ENCODE peak calls at places on chromosomes 13 and 19, in ten cellular contexts. M is naive thymus-derived CD4-positive, alpha-beta T cell; L is fibroblast of lung; F is effector memory CD4-positive, alpha-beta T cell; C is lower lobe of right lung; U is fibroblast of the aortic adventitia; S is cardiac fibroblast; Q is SJSA1; R is GM06990; N is mucosa of descending colon. J is an unnamed sample.

GRCh38 chr19:39398297-39398864 is 7.2 kb downstream of the MED29 start:
- DNase-seq in M (no peak), L (peak), F (peak), C (peak), U (peak), S (peak), Q (no peak), R (peak), N (peak), J (peak)

GRCh38 chr13:30021611-30022010 is 171.2 kb upstream of the UBL3 start:
- DNase-seq in M (no peak), L (no peak), F (no peak), C (no peak), U (peak), S (no peak), Q (no peak), R (no peak), N (no peak), J (no peak)

GRCh38 chr19:31943778-31944177 is 401.6 kb upstream of the ZNF507 start:
- DNase-seq in M (no peak), L (no peak), F (no peak), C (no peak), U (no peak), S (no peak), Q (no peak), R (no peak), N (no peak), J (no peak)

GRCh38 chr19:54431255-54431838 is 16.1 kb downstream of the TTYH1 start:
- DNase-seq in M (no peak), L (no peak), F (no peak), C (peak), U (peak), S (peak), Q (no peak), R (no peak), N (no peak), J (no peak)

GRCh38 chr19:49680473-49681351 is 3.6 kb downstream of the PRMT1 start:
- DNase-seq in M (peak), L (peak), F (peak), C (peak), U (peak), S (peak), Q (peak), R (peak), N (peak), J (peak)

GRCh38 chr13:110887242-110887954 is 27.5 kb downstream of the ANKRD10 start:
- DNase-seq in M (no peak), L (no peak), F (no peak), C (no peak), U (no peak), S (no peak), Q (peak), R (no peak), N (no peak), J (no peak)

GRCh38 chr19:28710278-28710677 is 502.7 kb downstream of the UQCRFS1 start:
- DNase-seq in M (no peak), L (peak), F (no peak), C (no peak), U (peak), S (peak), Q (peak), R (peak), N (peak), J (peak)

GRCh38 chr13:27012482-27013197 is 159.0 kb downstream of the USP12 start:
- DNase-seq in M (no peak), L (peak), F (no peak), C (no peak), U (peak), S (peak), Q (no peak), R (no peak), N (no peak), J (no peak)

GRCh38 chr13:79530270-79530669 is 49.3 kb downstream of the NDFIP2 start:
- DNase-seq in M (no peak), L (no peak), F (no peak), C (no peak), U (no peak), S (no peak), Q (no peak), R (no peak), N (no peak), J (no peak)

GRCh38 chr19:55461974-55462628 is 659 bp upstream of the ISOC2 start:
- DNase-seq in M (no peak), L (peak), F (no peak), C (no peak), U (peak), S (peak), Q (no peak), R (no peak), N (no peak), J (peak)

GRCh38 chr19:19540707-19541515 is 2.8 kb downstream of the CILP2 start:
- DNase-seq in M (peak), L (peak), F (peak), C (peak), U (no peak), S (peak), Q (no peak), R (peak), N (peak), J (peak)

GRCh38 chr13:93521307-93521706 is 294.7 kb downstream of the GPC6 start:
- DNase-seq in M (no peak), L (no peak), F (no peak), C (no peak), U (no peak), S (no peak), Q (no peak), R (no peak), N (no peak), J (no peak)

GRCh38 chr19:756232-756631 is 5.3 kb downstream of the MISP start:
- DNase-seq in M (no peak), L (peak), F (no peak), C (no peak), U (no peak), S (peak), Q (no peak), R (peak), N (peak), J (peak)

GRCh38 chr13:46866150-46866549 is 30.7 kb downstream of the HTR2A start:
- DNase-seq in M (no peak), L (peak), F (no peak), C (peak), U (peak), S (peak), Q (no peak), R (no peak), N (peak), J (peak)

GRCh38 chr19:37905936-37906867 is at the start of gene WDR87:
- DNase-seq in M (peak), L (no peak), F (peak), C (peak), U (peak), S (peak), Q (no peak), R (peak), N (peak), J (peak)

GRCh38 chr13:113655358-113656014 is 2.5 kb downstream of the ATP4B start:
- DNase-seq in M (no peak), L (no peak), F (no peak), C (peak), U (no peak), S (no peak), Q (no peak), R (no peak), N (no peak), J (no peak)

GRCh38 chr13:52361225-52361624 is 44.7 kb downstream of the THSD1 start:
- DNase-seq in M (no peak), L (no peak), F (no peak), C (no peak), U (no peak), S (no peak), Q (no peak), R (no peak), N (no peak), J (no peak)

GRCh38 chr13:110893571-110893970 is 21.3 kb downstream of the ANKRD10 start:
- DNase-seq in M (no peak), L (no peak), F (no peak), C (no peak), U (no peak), S (no peak), Q (no peak), R (no peak), N (no peak), J (no peak)

GRCh38 chr19:35254341-35255297 is 5.8 kb downstream of the LSR start:
- DNase-seq in M (no peak), L (no peak), F (no peak), C (no peak), U (no peak), S (no peak), Q (no peak), R (no peak), N (no peak), J (no peak)

GRCh38 chr13:112444416-112445399 is 68.6 kb downstream of the SPACA7 start:
- DNase-seq in M (no peak), L (no peak), F (no peak), C (no peak), U (no peak), S (no peak), Q (no peak), R (no peak), N (no peak), J (no peak)

GRCh38 chr19:11420429-11420893 is 1.3 kb upstream of the RGL3 start:
- DNase-seq in M (no peak), L (peak), F (no peak), C (no peak), U (peak), S (peak), Q (no peak), R (no peak), N (peak), J (no peak)

GRCh38 chr19:13842294-13843103 is 34.4 kb upstream of the NANOS3 start:
- DNase-seq in M (peak), L (peak), F (peak), C (peak), U (peak), S (peak), Q (peak), R (peak), N (peak), J (peak)

GRCh38 chr13:41458187-41458938 is 1.0 kb downstream of the RGCC start:
- DNase-seq in M (no peak), L (peak), F (no peak), C (peak), U (no peak), S (no peak), Q (no peak), R (peak), N (peak), J (peak)

GRCh38 chr19:17025361-17025760 is 1.2 kb downstream of the CPAMD8 start:
- DNase-seq in M (no peak), L (no peak), F (no peak), C (peak), U (no peak), S (no peak), Q (no peak), R (no peak), N (no peak), J (no peak)
- H3K4me3 ChIP-seq in M (no peak), L (no peak), F (no peak), C (peak), U (no peak), S (no peak), Q (no peak), R (no peak), N (no peak), J (no peak)

GRCh38 chr19:30662211-30662861 is 290.2 kb downstream of the ZNF536 start:
- DNase-seq in M (no peak), L (no peak), F (no peak), C (no peak), U (no peak), S (no peak), Q (peak), R (no peak), N (peak), J (no peak)
- H3K4me3 ChIP-seq in M (no peak), L (peak), F (no peak), C (no peak), U (no peak), S (no peak), Q (peak), R (no peak), N (no peak), J (no peak)

GRCh38 chr19:46411088-46412033 is 2.0 kb downstream of the CCDC8 start:
- DNase-seq in M (no peak), L (no peak), F (no peak), C (peak), U (no peak), S (no peak), Q (no peak), R (no peak), N (no peak), J (no peak)
- H3K4me3 ChIP-seq in M (no peak), L (peak), F (no peak), C (peak), U (peak), S (peak), Q (no peak), R (no peak), N (no peak), J (no peak)

DNA sequence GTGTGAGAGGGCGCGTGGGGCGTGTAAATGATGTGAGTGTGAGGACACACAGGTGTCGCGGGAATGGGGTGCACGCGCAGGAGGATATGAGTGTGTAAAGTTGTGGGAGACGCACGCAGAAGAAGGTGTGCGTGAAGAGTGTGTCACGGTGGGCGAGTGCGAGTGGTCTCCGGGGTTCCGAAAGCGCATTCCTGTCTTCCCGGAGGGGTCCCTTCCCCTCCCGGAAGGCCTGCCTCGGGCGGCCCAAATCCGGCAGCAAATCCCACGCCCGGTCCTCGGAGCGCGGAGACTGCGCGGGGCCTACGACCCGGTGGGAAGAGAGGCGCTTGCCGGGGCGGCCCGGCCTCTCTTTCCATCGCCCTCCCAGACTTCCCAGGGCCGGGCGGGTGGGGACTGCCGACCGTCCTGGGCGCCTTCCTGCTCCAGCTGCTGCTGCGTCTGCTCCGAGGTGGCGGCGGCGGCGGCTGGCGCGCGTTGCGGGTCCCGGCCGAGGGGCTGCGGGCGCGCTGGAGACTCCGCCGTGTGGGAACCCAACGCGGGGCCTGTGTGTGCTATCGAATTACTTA is 2.1 kb downstream of the ZIC5 start:
- DNase-seq in M (no peak), L (no peak), F (no peak), C (no peak), U (no peak), S (no peak), Q (no peak), R (no peak), N (no peak), J (no peak)
- H3K4me3 ChIP-seq in M (no peak), L (no peak), F (peak), C (peak), U (no peak), S (no peak), Q (no peak), R (no peak), N (no peak), J (no peak)

DNA sequence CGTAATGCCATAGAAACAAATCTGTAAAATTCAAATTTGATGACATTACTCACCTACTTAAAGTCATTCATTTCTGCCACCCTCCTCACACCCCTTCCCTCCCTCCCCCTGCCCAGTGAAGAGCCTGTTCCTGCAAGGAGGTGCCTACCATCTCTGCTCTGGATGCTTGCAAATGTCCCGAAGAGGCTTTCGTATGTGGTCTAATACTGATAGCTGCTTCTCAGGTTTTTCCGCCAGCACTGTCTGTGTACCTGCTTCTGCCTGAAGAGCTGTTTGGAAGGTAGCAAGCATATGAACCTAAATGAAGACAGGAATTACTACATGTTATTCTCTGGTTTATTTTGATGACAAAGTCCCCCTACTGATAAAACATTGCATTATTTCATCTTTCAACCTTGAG is 57.1 kb downstream of the GPALPP1 start:
- DNase-seq in M (no peak), L (no peak), F (no peak), C (no peak), U (no peak), S (no peak), Q (no peak), R (no peak), N (no peak), J (no peak)
- H3K4me3 ChIP-seq in M (no peak), L (peak), F (no peak), C (peak), U (no peak), S (no peak), Q (no peak), R (no peak), N (no peak), J (no peak)

GRCh38 chr19:8578642-8579265 is 1.5 kb upstream of the MYO1F start:
- DNase-seq in M (peak), L (peak), F (peak), C (peak), U (peak), S (peak), Q (peak), R (peak), N (peak), J (peak)

GRCh38 chr19:8576273-8576993 is 809 bp downstream of the MYO1F start:
- DNase-seq in M (no peak), L (no peak), F (no peak), C (no peak), U (no peak), S (no peak), Q (no peak), R (no peak), N (peak), J (peak)

GRCh38 chr19:8577741-8578140 is 499 bp upstream of the MYO1F start:
- DNase-seq in M (no peak), L (no peak), F (no peak), C (no peak), U (no peak), S (no peak), Q (no peak), R (no peak), N (no peak), J (no peak)

GRCh38 chr19:8575467-8575997 is 1.7 kb downstream of the MYO1F start:
- DNase-seq in M (peak), L (peak), F (peak), C (no peak), U (peak), S (peak), Q (peak), R (no peak), N (peak), J (no peak)

DNA sequence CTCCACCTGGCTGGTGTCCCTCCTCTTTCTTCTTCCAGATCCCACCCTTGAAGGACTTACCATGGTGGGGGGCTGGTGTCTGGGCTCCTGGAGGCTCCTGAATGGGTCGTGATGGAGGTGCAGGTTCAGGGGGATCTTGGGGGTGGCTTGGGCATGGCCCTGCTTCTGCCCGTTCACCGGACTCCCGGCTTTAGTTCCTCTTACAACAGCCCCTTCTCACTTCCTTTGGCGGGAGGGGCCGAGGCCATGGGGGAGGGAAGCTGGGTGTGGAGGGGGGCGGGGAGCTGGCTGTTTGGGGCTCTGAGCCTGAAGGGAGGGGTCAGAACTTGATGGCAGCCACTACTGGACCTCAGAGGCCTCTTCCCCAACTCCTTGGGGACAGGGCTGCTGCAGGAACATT is at the start of gene MYO1F:
- DNase-seq in M (no peak), L (no peak), F (no peak), C (peak), U (no peak), S (no peak), Q (no peak), R (peak), N (peak), J (peak)
- H3K4me3 ChIP-seq in M (peak), L (no peak), F (peak), C (peak), U (no peak), S (no peak), Q (no peak), R (peak), N (peak), J (peak)

J was measured in GM12865.